ENCODE peak calls at places on chromosomes 1 and 21, in five cellular contexts. One of them, this sample, is unnamed.

GRCh38 chr1:48572632-48573258 is 100.7 kb upstream of the SPATA6 start:
- DNase-seq in nephron progenitor cell: peak; percentile 70
- DNase-seq in activated gamma-delta T cell treated with Interleukin-2 at 50 U/mL for 16 hours: no peak
- DNase-seq in fibroblast of the conjunctiva: peak; percentile 35
- DNase-seq in naive thymus-derived CD8-positive, alpha-beta T cell: no peak
- DNase-seq in this sample: peak; percentile 47

GRCh38 chr1:53641481-53642214 is 97.3 kb downstream of the GLIS1 start:
- DNase-seq in nephron progenitor cell: no peak
- DNase-seq in activated gamma-delta T cell treated with Interleukin-2 at 50 U/mL for 16 hours: no peak
- DNase-seq in fibroblast of the conjunctiva: no peak
- DNase-seq in naive thymus-derived CD8-positive, alpha-beta T cell: no peak
- DNase-seq in this sample: no peak

GRCh38 chr1:25797939-25798338 is 2.1 kb upstream of the SELENON start:
- DNase-seq in nephron progenitor cell: peak; percentile 52
- DNase-seq in activated gamma-delta T cell treated with Interleukin-2 at 50 U/mL for 16 hours: no peak
- DNase-seq in fibroblast of the conjunctiva: no peak
- DNase-seq in naive thymus-derived CD8-positive, alpha-beta T cell: no peak
- DNase-seq in this sample: no peak

GRCh38 chr1:117600966-117601365 is 4.9 kb upstream of the TENT5C start:
- DNase-seq in nephron progenitor cell: no peak
- DNase-seq in activated gamma-delta T cell treated with Interleukin-2 at 50 U/mL for 16 hours: no peak
- DNase-seq in fibroblast of the conjunctiva: no peak
- DNase-seq in naive thymus-derived CD8-positive, alpha-beta T cell: no peak
- DNase-seq in this sample: no peak

GRCh38 chr21:41973861-41974751 is 20.3 kb upstream of the C2CD2 start:
- DNase-seq in nephron progenitor cell: no peak
- DNase-seq in activated gamma-delta T cell treated with Interleukin-2 at 50 U/mL for 16 hours: no peak
- DNase-seq in fibroblast of the conjunctiva: no peak
- DNase-seq in naive thymus-derived CD8-positive, alpha-beta T cell: no peak
- DNase-seq in this sample: no peak

GRCh38 chr1:204072951-204073836 is at the start of gene SOX13:
- DNase-seq in nephron progenitor cell: peak; percentile 78
- DNase-seq in activated gamma-delta T cell treated with Interleukin-2 at 50 U/mL for 16 hours: peak; percentile 16
- DNase-seq in fibroblast of the conjunctiva: peak; percentile 82
- DNase-seq in naive thymus-derived CD8-positive, alpha-beta T cell: no peak
- DNase-seq in this sample: peak; percentile 24

GRCh38 chr1:164801791-164802572 is 243.0 kb downstream of the PBX1 start:
- DNase-seq in nephron progenitor cell: no peak
- DNase-seq in activated gamma-delta T cell treated with Interleukin-2 at 50 U/mL for 16 hours: no peak
- DNase-seq in fibroblast of the conjunctiva: no peak
- DNase-seq in naive thymus-derived CD8-positive, alpha-beta T cell: no peak
- DNase-seq in this sample: no peak

GRCh38 chr21:33362044-33362555 is 37.3 kb downstream of the IFNAR1 start:
- DNase-seq in nephron progenitor cell: peak; percentile 8
- DNase-seq in activated gamma-delta T cell treated with Interleukin-2 at 50 U/mL for 16 hours: peak; percentile 62
- DNase-seq in fibroblast of the conjunctiva: no peak
- DNase-seq in naive thymus-derived CD8-positive, alpha-beta T cell: peak; percentile 74
- DNase-seq in this sample: peak; percentile 71

GRCh38 chr1:64526312-64526711 is 56.4 kb downstream of the CACHD1 start:
- DNase-seq in nephron progenitor cell: no peak
- DNase-seq in activated gamma-delta T cell treated with Interleukin-2 at 50 U/mL for 16 hours: no peak
- DNase-seq in fibroblast of the conjunctiva: no peak
- DNase-seq in naive thymus-derived CD8-positive, alpha-beta T cell: no peak
- DNase-seq in this sample: no peak

GRCh38 chr1:29243023-29243862 is 6.9 kb downstream of the PTPRU start:
- DNase-seq in nephron progenitor cell: no peak
- DNase-seq in activated gamma-delta T cell treated with Interleukin-2 at 50 U/mL for 16 hours: no peak
- DNase-seq in fibroblast of the conjunctiva: no peak
- DNase-seq in naive thymus-derived CD8-positive, alpha-beta T cell: no peak
- DNase-seq in this sample: no peak

GRCh38 chr1:8662380-8663072 is 154.9 kb downstream of the RERE start:
- DNase-seq in nephron progenitor cell: no peak
- DNase-seq in activated gamma-delta T cell treated with Interleukin-2 at 50 U/mL for 16 hours: no peak
- DNase-seq in fibroblast of the conjunctiva: no peak
- DNase-seq in naive thymus-derived CD8-positive, alpha-beta T cell: no peak
- DNase-seq in this sample: no peak

GRCh38 chr1:164092603-164093353 is 466.2 kb upstream of the PBX1 start:
- DNase-seq in nephron progenitor cell: no peak
- DNase-seq in activated gamma-delta T cell treated with Interleukin-2 at 50 U/mL for 16 hours: no peak
- DNase-seq in fibroblast of the conjunctiva: no peak
- DNase-seq in naive thymus-derived CD8-positive, alpha-beta T cell: no peak
- DNase-seq in this sample: no peak

This sample was measured in B cell.